ENCODE peak calls at places on chromosomes 6 and 20, in four cellular contexts. R is breast epithelium, J is heart left ventricle, Y is Peyer's patch. D is an unnamed sample.

GRCh38 chr6:36755435-36756348 is 58.1 kb downstream of the RAB44 start:
- DNase-seq in J (no peak), R (no peak), Y (peak), D (no peak)

GRCh38 chr6:39144804-39145203 is 29.8 kb upstream of the SAYSD1 start:
- DNase-seq in J (no peak), Y (no peak), R (no peak), D (no peak)

GRCh38 chr20:14288341-14289330 is 48.8 kb downstream of the FLRT3 start:
- DNase-seq in J (no peak), R (no peak), Y (no peak), D (no peak)

GRCh38 chr20:37326666-37327065 is 19.3 kb upstream of the SRC start:
- DNase-seq in R (no peak), Y (no peak), J (no peak), D (no peak)

GRCh38 chr6:125210667-125211066 is 57.1 kb downstream of the TPD52L1 start:
- DNase-seq in R (no peak), J (no peak), Y (no peak), D (no peak)

GRCh38 chr20:46268662-46269061 is 39.6 kb downstream of the CDH22 start:
- DNase-seq in J (no peak), Y (no peak), R (no peak), D (no peak)

GRCh38 chr6:47495954-47496545 is 18.5 kb downstream of the CD2AP start:
- DNase-seq in J (no peak), R (no peak), Y (no peak), D (no peak)

GRCh38 chr6:54204921-54205511 is 93.8 kb downstream of the MLIP start:
- DNase-seq in Y (no peak), J (peak), R (no peak), D (no peak)

GRCh38 chr20:16007164-16007563 is 566.1 kb downstream of the KIF16B start:
- DNase-seq in Y (no peak), J (no peak), R (no peak), D (no peak)

GRCh38 chr6:115272311-115272710 is 788.4 kb downstream of the FRK start:
- DNase-seq in R (no peak), J (no peak), Y (no peak), D (no peak)

GRCh38 chr6:162151050-162151658 is 576.4 kb downstream of the PRKN start:
- DNase-seq in Y (no peak), R (no peak), J (no peak), D (no peak)

DNA sequence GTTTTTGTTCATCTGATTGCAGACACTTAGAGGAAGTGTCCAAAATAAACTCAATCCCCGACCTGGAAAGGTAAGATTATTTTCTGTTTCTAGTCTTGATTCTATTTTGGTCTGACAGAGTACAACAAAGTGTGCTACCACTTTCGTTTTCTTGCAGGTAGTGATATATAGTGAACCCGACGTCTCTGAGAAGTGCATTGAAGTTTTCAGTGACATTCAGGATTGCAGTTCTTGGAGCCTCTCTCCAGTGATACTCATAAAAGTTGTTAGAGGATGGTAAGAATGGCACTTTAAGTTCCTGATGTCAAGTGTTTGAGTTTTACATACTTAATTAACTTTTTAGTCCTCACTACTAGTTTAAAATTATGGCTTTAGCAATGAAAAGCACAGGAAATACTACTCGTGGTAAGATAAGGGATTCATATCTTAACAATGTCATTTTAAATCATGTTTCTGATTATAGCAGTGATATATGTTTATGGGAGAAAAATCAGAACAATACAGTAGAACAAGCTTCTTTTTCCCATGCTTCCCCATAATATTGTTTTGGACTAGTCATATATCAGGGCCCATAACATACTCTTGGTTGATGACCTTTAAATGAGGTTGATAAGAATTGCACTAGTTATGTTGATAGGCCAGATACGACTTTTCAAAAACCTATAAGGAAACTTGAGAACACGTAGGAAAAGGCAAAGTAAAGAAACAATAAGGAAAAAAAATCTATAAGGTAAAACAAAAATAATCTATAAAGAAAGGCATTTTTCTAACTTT is 104.0 kb downstream of the RTN4IP1 start:
- DNase-seq in J (no peak), Y (no peak), R (no peak), D (no peak)
- TF ChIP-seq POLR2A in J (no peak), Y (no peak), R (no peak), D (no peak)

DNA sequence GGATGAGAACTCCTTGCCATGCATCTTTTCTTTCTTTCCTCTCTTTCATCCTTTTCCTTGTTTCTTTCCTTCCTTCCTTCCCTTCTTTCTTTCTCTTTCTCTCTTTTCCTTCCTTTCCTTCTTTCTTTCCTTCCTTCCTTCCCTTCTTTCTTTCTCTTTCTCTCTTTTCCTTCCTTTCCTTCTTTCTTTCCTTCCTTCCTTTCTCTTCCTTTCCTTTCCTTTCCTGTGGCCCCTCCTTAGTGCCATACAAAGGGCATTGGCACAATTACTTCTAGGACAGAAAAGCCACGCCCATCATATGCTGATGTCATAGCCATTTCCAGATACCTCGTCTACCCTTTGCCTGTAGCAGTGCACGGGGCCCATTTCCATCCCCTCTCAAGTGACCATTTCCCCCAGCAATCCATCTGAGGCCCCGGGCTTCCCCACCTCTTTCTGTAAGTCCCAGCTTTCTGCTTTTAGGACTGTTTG is 2.2 kb upstream of the CENPB start:
- DNase-seq in R (no peak), Y (peak), J (no peak), D (no peak)
- H3K27ac ChIP-seq in R (no peak), Y (no peak), J (no peak), D (no peak)

GRCh38 chr20:35616465-35617396 is 1.1 kb downstream of the SPAG4 start:
- DNase-seq in Y (peak), R (peak), J (peak), D (peak)
- TF ChIP-seq POLR2A in Y (no peak), R (no peak), J (no peak), D (peak)

GRCh38 chr6:31400467-31401289 is 2.7 kb upstream of the MICA start:
- DNase-seq in R (peak), Y (peak), J (peak), D (peak)

GRCh38 chr6:31403283-31403989 is at the start of gene MICA:
- DNase-seq in Y (peak), J (peak), R (peak), D (peak)

GRCh38 chr6:31399589-31400466 is 3.6 kb upstream of the MICA start:
- DNase-seq in Y (peak), J (peak), R (peak), D (peak)

GRCh38 chr6:31402324-31403282 is 792 bp upstream of the MICA start:
- DNase-seq in R (no peak), Y (peak), J (no peak), D (peak)

GRCh38 chr6:31401403-31401802 is 2.0 kb upstream of the MICA start:
- DNase-seq in R (no peak), Y (peak), J (no peak), D (peak)
- H3K27ac ChIP-seq in R (peak), Y (peak), J (peak), D (peak)

DNA sequence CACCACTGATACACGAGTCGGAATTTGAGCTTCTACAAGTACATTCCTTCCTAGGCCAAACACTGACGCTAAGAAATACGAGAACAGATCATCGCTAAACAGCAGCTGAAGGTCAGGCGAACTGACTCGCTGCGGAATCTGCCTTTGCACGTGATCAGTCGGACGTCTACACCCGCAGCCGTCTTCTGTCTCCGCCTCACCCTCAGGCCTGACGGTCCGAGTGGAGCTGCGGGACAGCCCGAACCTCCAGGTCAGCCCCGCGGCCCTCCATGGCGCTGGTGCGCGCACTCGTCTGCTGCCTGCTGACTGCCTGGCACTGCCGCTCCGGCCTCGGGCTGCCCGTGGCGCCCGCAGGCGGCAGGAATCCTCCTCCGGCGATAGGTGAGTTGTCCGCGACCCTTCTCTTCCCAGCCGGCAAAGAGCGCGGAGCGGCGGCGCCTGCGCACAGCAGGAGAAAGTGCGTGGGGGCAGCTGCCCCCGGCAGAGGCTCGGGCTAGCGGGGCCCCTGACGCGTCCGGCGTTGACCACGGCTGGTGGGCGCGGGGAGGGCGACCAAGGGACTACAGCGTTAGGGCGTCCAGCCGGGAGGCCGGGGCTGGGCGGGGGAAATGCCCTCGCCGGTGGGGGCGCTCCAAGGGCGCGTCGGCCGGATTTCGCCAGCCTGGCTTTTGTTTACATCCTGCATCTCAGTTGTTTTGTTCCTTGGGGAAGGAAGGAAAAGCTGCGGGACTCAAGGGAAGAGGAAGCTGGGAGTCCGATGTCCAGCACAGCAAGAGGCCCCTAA is at the start of gene SMPDL3A:
- DNase-seq in R (peak), Y (peak), J (peak), D (peak)
- TF ChIP-seq POLR2A in R (no peak), Y (peak), J (no peak), D (peak)

DNA sequence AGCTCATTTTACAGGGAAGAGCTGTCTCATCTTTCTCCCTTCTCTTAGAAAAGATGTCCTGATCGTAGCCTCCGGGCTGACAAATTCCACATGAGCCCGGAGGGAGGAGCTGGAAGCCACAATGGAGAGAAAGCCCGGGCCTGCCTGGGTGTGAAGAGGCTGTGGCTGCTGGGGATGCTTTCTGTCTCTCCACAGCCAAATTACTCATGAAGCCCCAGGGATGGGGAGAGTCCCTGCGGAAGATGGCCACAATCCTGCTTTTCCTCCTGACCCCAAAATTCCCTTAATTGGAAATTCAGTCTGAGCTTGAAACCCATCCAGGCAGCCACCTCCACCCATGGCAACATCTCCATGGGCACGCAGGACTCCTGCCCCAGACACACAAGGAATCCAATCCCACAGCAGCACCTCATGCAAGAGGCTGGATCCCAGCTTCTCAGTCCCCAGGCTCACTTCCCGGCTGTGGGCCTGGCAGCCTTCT is 32.4 kb downstream of the JPH2 start:
- DNase-seq in R (no peak), J (no peak), Y (no peak), D (no peak)
- H3K27ac ChIP-seq in R (peak), J (no peak), Y (peak), D (no peak)

DNA sequence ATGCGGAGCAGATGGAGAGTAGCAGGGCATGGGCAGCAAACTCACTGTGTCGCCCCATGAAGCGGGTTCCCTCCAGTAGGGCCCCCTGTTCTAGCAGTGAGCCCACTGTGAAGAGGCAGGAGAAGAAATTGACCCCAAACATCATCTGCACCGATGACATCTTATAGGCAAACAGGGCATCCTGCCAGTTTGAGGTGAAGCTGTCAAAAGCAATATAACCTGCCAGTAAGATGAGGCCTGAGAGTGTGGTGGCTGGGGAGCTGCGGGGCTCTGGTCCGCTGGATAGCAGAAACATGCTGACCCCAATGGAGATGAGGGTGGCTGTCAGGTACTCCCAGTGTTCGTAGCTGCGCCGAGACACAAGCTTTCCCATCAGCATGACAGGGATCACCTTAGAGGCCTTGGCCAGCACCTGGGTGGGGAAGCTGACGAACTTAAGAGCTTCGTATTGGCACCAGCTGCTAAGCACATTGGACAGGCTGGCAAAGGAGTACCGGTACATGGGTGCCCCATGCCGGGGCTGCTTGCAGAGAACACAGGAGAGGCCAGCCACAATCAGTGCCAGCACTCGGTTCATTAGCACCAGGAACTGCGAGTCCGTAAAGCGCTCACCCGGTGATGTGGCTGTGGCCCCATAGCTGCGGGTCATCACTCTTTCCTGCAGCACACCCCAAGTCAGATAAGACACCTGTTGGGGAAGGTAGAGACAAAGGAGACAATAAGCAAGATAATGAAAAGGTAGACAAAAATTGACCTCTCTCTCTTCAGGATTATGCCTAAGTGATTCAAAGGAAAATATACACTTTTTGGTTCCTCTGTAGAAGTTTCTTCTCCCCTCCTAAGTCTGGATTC is 2.1 kb downstream of the SLC35B2 start:
- DNase-seq in Y (no peak), R (no peak), J (no peak), D (no peak)
- TF ChIP-seq POLR2A in Y (no peak), R (no peak), J (no peak), D (no peak)

DNA sequence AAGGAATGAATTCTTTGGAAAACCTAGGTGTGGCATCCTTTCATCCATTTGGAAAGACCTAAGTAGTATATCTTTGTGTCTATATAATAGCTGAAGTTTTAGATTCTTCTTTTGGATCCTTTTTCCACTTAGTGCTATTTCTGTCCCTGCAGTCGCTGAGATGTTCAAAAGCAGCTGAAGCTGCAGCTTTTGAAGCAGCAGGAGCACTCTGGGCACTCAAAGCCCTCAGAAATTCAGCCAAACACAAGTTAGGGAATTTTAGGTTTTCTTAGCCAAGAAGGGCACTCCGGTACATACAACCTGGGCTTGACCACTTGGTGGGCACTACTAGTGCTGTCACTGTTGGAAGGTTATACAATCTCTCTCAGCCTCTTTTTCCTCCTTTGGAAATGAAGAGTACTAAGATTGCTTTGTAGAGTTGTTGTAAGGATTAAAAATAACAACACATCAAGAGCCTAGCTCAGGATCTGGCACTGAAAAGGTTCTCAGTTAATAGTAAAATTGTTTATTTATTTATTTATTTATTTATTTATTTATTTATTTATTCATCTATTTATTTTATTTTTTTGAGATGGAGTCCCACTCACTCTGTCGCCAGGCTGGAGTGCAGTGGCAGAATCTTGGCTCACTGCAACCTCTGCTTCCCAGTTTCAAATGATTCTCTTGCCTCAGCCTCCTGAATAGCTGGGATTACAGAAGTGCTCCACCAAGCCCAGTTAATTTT is 71.9 kb upstream of the SLC22A16 start:
- DNase-seq in R (no peak), J (no peak), Y (no peak), D (no peak)
- H3K27ac ChIP-seq in R (peak), J (no peak), Y (no peak), D (no peak)

GRCh38 chr6:14706378-14706929 is 539.4 kb upstream of the JARID2 start:
- DNase-seq in J (peak), R (no peak), Y (peak), D (peak)
- TF ChIP-seq POLR2A in J (no peak), R (no peak), Y (no peak), D (no peak)